ENCODE peak calls at places on chromosomes 1 and 21, in five cellular contexts. E is heart left ventricle, I is fibroblast of lung, B is thyroid gland, S is sigmoid colon. G is an unnamed sample.

GRCh38 chr1:30376054-30376453 is 347.3 kb downstream of the MATN1 start:
- DNase-seq in S (no peak), E (no peak), I (no peak), B (no peak), G (no peak)

GRCh38 chr1:159092398-159092760 is 15.8 kb upstream of the AIM2 start:
- DNase-seq in B (no peak), S (no peak), E (no peak), I (no peak), G (peak; percentile 65)

GRCh38 chr1:160481979-160482596 is 41.0 kb downstream of the SLAMF6 start:
- DNase-seq in E (no peak), B (no peak), S (no peak), I (no peak), G (no peak)

GRCh38 chr1:169885207-169885606 is 8.5 kb downstream of the SCYL3 start:
- DNase-seq in E (no peak), I (no peak), B (no peak), S (no peak), G (no peak)

GRCh38 chr1:30378991-30379581 is 344.3 kb downstream of the MATN1 start:
- DNase-seq in I (peak; percentile 56), E (no peak), S (peak; percentile 61), B (no peak), G (no peak)

GRCh38 chr1:11352058-11352715 is 79.2 kb downstream of the UBIAD1 start:
- DNase-seq in I (no peak), E (no peak), B (no peak), S (no peak), G (no peak)

GRCh38 chr1:43671626-43672330 is 21.8 kb downstream of the KDM4A start:
- DNase-seq in B (no peak), E (no peak), I (peak; percentile 66), S (no peak), G (peak; percentile 48)

GRCh38 chr1:24417681-24418080 is 2.1 kb downstream of the NIPAL3 start:
- DNase-seq in E (no peak), B (no peak), S (no peak), I (no peak), G (peak; percentile 18)

GRCh38 chr1:15962176-15962575 is 13.7 kb downstream of the ZBTB17 start:
- DNase-seq in S (no peak), I (no peak), E (no peak), B (no peak), G (no peak)

GRCh38 chr1:211811126-211811525 is 19.4 kb downstream of the LPGAT1 start:
- DNase-seq in I (no peak), E (no peak), S (no peak), B (no peak), G (no peak)

GRCh38 chr1:39183503-39184353 is 20.8 kb upstream of the MACF1 start:
- DNase-seq in S (no peak), I (peak; percentile 50), E (no peak), B (peak; percentile 65), G (peak; percentile 98)

GRCh38 chr1:48547521-48547920 is 75.5 kb upstream of the SPATA6 start:
- DNase-seq in E (no peak), I (no peak), S (no peak), B (no peak), G (no peak)

GRCh38 chr1:48555271-48555670 is 83.3 kb upstream of the SPATA6 start:
- DNase-seq in E (no peak), S (no peak), I (no peak), B (no peak), G (no peak)

GRCh38 chr1:48552903-48553626 is 81.1 kb upstream of the SPATA6 start:
- DNase-seq in E (no peak), I (no peak), B (peak; percentile 45), S (no peak), G (no peak)

GRCh38 chr1:48556161-48556850 is 84.3 kb upstream of the SPATA6 start:
- DNase-seq in S (no peak), B (no peak), E (no peak), I (no peak), G (no peak)

DNA sequence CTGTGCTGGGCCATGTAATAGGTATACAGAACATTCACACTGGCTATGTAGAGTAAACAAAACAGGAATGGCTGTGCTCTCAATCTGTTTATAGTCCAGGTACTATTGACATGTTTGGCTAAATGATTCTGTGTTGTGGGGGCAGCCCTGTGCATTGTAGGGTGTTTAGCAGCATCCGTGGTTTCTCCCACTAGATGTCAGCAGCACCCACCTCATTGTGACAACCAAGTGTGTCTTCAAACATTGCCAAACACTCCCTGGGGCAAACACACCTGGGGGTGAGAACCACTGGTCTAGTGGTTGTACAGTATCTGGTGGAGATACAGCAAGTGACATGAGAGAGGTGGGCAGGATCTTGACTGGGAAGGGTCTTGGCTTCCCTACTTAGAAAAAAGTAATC is 80.4 kb upstream of the SPATA6 start:
- DNase-seq in I (no peak), E (no peak), S (no peak), B (peak; percentile 3), G (peak; percentile 47)
- TF ChIP-seq CTCF in I (peak; percentile 29), E (peak; percentile 34), S (peak; percentile 29), B (no peak), G (peak; percentile 23)

GRCh38 chr21:32770514-32771133 is 931 bp downstream of the PAXBP1 start:
- DNase-seq in B (peak; percentile 29), S (no peak), E (no peak), I (no peak), G (peak; percentile 34)
- TF ChIP-seq CTCF in B (no peak), S (no peak), E (no peak), I (no peak), G (no peak)

DNA sequence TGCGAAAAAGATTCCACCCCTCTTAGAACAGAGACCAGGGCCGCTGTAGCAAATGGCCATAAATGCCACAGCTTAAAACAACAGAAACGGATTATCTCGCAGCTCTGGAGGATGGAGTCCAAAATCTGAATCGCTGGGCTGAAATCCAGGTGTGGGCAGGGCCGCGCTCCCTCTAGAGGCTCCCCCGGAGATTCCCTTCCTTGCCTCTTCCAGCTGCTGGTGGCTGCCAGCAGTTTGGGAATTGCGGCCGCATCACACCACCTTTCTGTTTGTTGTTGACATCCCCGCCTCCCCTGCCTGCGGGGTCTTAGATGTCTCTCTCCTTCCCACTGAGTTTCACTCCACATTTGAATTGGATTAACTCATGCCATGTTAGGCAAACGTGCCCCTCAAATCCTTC is 15.6 kb downstream of the PDE9A start:
- DNase-seq in S (peak; percentile 84), E (no peak), I (no peak), B (no peak), G (peak; percentile 20)
- TF ChIP-seq CTCF in S (peak; percentile 34), E (peak; percentile 37), I (no peak), B (no peak), G (no peak)

GRCh38 chr1:36321119-36321951 is 2.1 kb downstream of the EVA1B start:
- DNase-seq in I (peak; percentile 97), B (peak; percentile 57), E (peak; percentile 89), S (peak; percentile 93), G (no peak)

GRCh38 chr1:36320767-36321118 is 2.7 kb downstream of the EVA1B start:
- DNase-seq in B (no peak), I (no peak), S (no peak), E (no peak), G (no peak)

GRCh38 chr1:36323636-36324321 is at the start of gene EVA1B:
- DNase-seq in E (peak; percentile 94), S (peak; percentile 94), B (peak; percentile 80), I (peak; percentile 84), G (peak; percentile 50)

GRCh38 chr1:36322786-36323635 is 434 bp downstream of the EVA1B start:
- DNase-seq in B (peak; percentile 40), I (peak; percentile 69), S (peak; percentile 83), E (peak; percentile 86), G (no peak)

DNA sequence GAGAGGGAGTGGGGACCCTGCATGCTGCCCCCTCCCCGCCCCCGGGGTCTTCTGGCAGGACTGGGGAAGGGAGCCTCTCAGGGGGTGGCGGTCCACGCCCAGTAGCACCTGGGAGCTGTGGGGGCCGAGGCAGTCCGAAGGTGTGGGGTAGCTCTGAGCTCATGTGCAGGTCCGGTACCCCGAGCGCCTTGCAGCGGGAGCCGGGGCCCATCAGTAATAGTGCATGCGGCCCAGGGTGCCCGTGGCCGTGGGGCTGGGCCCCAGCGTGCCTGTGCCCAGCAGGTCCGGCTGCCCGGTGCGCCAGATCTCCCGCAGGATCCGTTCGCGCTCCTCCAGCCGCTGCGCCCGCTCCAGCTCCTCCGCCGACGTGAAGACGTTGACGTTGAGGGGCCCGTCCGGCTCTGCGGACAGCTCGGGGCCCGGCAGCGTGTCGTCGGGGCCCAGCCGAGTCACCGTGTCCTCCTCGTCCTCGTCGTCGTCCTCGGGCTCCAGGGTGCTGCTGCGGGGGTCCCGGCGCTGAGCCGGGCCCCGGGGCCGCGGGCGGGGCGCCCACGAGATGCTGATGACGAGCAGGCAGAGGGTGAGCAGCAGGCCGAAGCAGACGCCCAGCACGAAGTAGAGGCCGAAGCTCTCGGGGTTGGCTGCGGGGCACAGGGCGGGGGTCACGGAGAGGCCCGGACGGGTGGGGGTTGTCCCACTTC is 1.2 kb downstream of the EVA1B start:
- DNase-seq in I (peak; percentile 26), B (no peak), E (no peak), S (peak; percentile 75), G (no peak)
- TF ChIP-seq CTCF in I (no peak), B (no peak), E (no peak), S (no peak), G (no peak)

DNA sequence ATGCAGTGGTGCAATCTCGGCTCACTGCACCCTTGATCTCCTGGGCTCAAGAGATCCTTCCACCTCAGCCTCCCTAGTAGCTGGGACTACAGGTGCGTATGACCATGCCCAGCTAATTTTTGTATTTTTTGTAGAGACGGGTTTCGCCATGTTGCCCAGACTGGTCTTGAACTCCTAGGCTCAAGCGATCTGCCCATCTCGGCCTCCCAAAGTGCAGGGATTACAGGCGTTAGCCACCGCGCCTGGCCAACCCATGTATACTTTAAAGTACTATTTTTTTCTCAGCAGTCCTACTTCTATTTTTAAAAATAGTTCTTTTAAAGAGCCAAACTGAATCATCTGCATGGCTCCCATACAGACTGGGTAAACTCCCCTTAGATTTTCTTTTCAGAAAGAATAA is 3.5 kb downstream of the STK40 start:
- DNase-seq in S (no peak), E (no peak), B (no peak), I (no peak), G (no peak)
- TF ChIP-seq CTCF in S (no peak), E (no peak), B (no peak), I (no peak), G (no peak)

G was measured in MCF 10A.